ENCODE peak calls at places on chromosomes 2 and 18, in eight cellular contexts. A is NCI-H1105; J is CD14-positive monocyte; S is OCI-LY7; B is T-cell; X is stimulated activated CD4-positive, alpha-beta T cell treated with anti-CD3 and anti-CD28 coated beads, Interleukin-2, amount 100 ng/mL, for 4 hours; L is HTR-8/SVneo; Z is WTC11. K is an unnamed sample.

GRCh38 chr18:36376361-36376760 is 78.8 kb downstream of the FHOD3 start:
- DNase-seq in X (no peak), L (no peak), S (no peak), A (no peak), J (no peak), Z (no peak), B (no peak), K (no peak)

GRCh38 chr2:9249036-9249800 is 42.6 kb downstream of the ASAP2 start:
- DNase-seq in S (no peak), L (peak), J (no peak), A (no peak), B (no peak), X (no peak), Z (no peak), K (no peak)

GRCh38 chr2:160039166-160039903 is 23.1 kb downstream of the PLA2R1 start:
- DNase-seq in A (peak), B (no peak), L (peak), X (no peak), S (no peak), Z (no peak), J (no peak), K (peak)

GRCh38 chr18:35618703-35619102 is 37.2 kb downstream of the GALNT1 start:
- DNase-seq in S (no peak), Z (no peak), A (no peak), L (no peak), X (no peak), J (no peak), B (no peak), K (no peak)

GRCh38 chr2:109466674-109467575 is 146.8 kb downstream of the SEPTIN10 start:
- DNase-seq in L (no peak), B (no peak), X (no peak), S (no peak), J (no peak), Z (no peak), A (no peak), K (peak)

GRCh38 chr2:47174731-47175361 is 19.7 kb upstream of the STPG4 start:
- DNase-seq in Z (no peak), L (peak), B (peak), A (peak), J (no peak), X (no peak), S (peak), K (peak)

GRCh38 chr2:33531345-33532059 is 55.1 kb downstream of the RASGRP3 start:
- DNase-seq in L (no peak), S (peak), Z (no peak), J (no peak), B (no peak), X (no peak), A (no peak), K (no peak)

GRCh38 chr2:128585706-128586105 is 267.0 kb upstream of the HS6ST1 start:
- DNase-seq in A (no peak), L (no peak), X (no peak), J (no peak), S (no peak), Z (no peak), B (no peak), K (no peak)

GRCh38 chr2:127054604-127054930 is 52.4 kb downstream of the BIN1 start:
- DNase-seq in S (no peak), J (peak), Z (no peak), B (no peak), X (no peak), A (no peak), L (no peak), K (no peak)

GRCh38 chr2:42314892-42315468 is 46.0 kb downstream of the COX7A2L start:
- DNase-seq in S (no peak), L (peak), X (no peak), J (no peak), B (no peak), A (no peak), Z (no peak), K (no peak)

GRCh38 chr2:161139098-161139987 is 20.9 kb upstream of the TANK start:
- DNase-seq in B (no peak), S (no peak), Z (no peak), L (no peak), A (no peak), X (no peak), J (no peak), K (no peak)

GRCh38 chr2:197269815-197270214 is 40.8 kb downstream of the ANKRD44 start:
- DNase-seq in A (no peak), B (no peak), S (no peak), Z (no peak), L (no peak), J (no peak), X (no peak), K (peak)

GRCh38 chr18:32468147-32468845 is 2.4 kb downstream of the GAREM1 start:
- DNase-seq in J (no peak), X (no peak), Z (no peak), A (no peak), L (no peak), S (no peak), B (no peak), K (no peak)

GRCh38 chr18:51074605-51075004 is 44.6 kb downstream of the SMAD4 start:
- DNase-seq in A (no peak), J (no peak), L (no peak), Z (no peak), X (no peak), B (no peak), S (peak), K (no peak)

GRCh38 chr2:167489307-167489706 is 601.0 kb downstream of the XIRP2 start:
- DNase-seq in B (no peak), A (no peak), Z (no peak), L (no peak), S (no peak), J (no peak), X (no peak), K (no peak)

GRCh38 chr2:211380041-211380440 is 823.6 kb downstream of the CPS1 start:
- DNase-seq in J (no peak), B (no peak), A (no peak), X (no peak), Z (no peak), S (no peak), L (no peak), K (no peak)

GRCh38 chr2:217467331-217467730 is 535.5 kb downstream of the TNS1 start:
- DNase-seq in A (no peak), L (no peak), S (no peak), X (no peak), B (no peak), J (no peak), Z (no peak), K (peak)

GRCh38 chr2:29766191-29766590 is 155.2 kb downstream of the ALK start:
- DNase-seq in B (no peak), L (no peak), J (no peak), S (no peak), A (no peak), Z (no peak), X (no peak), K (no peak)

GRCh38 chr2:75403991-75404428 is 156.7 kb downstream of the EVA1A start:
- DNase-seq in A (peak), L (peak), Z (no peak), B (no peak), S (peak), X (no peak), J (no peak), K (no peak)

GRCh38 chr18:61334491-61334850 is 1.2 kb downstream of the CDH20 start:
- DNase-seq in A (no peak), L (no peak), J (no peak), Z (peak), X (no peak), S (no peak), B (no peak), K (no peak)

GRCh38 chr2:173264603-173265366 is 89.9 kb upstream of the CDCA7 start:
- DNase-seq in S (peak), J (peak), L (no peak), X (no peak), A (no peak), B (peak), Z (no peak), K (no peak)

GRCh38 chr2:237196866-237197618 is 111.4 kb downstream of the COPS8 start:
- DNase-seq in L (no peak), X (no peak), Z (no peak), J (no peak), S (no peak), A (no peak), B (no peak), K (no peak)

GRCh38 chr18:32093523-32093922 is 1.8 kb downstream of the RNF138 start:
- DNase-seq in X (no peak), J (no peak), S (no peak), L (no peak), B (peak), Z (no peak), A (no peak), K (no peak)

GRCh38 chr2:157777425-157777824 is 98.7 kb downstream of the ACVR1 start:
- DNase-seq in J (no peak), L (peak), S (peak), A (peak), X (peak), B (peak), Z (peak), K (peak)

GRCh38 chr2:16079637-16080036 is 139.3 kb downstream of the MYCN start:
- DNase-seq in B (no peak), L (no peak), J (no peak), S (no peak), Z (no peak), X (no peak), A (no peak), K (no peak)

GRCh38 chr2:135005753-135006152 is 41.5 kb downstream of the MAP3K19 start:
- DNase-seq in B (no peak), Z (no peak), A (no peak), L (no peak), J (no peak), X (no peak), S (no peak), K (no peak)

GRCh38 chr2:65565681-65566080 is 133.3 kb upstream of the SPRED2 start:
- DNase-seq in Z (no peak), A (no peak), X (no peak), L (no peak), J (no peak), B (no peak), S (no peak), K (no peak)

GRCh38 chr2:181025004-181025403 is 44.6 kb downstream of the UBE2E3 start:
- DNase-seq in L (no peak), J (no peak), A (peak), Z (no peak), X (no peak), S (no peak), B (no peak), K (no peak)

GRCh38 chr2:241701155-241701404 is 759 bp upstream of the ING5 start:
- DNase-seq in A (no peak), S (peak), L (peak), J (peak), X (no peak), Z (no peak), B (no peak), K (no peak)

GRCh38 chr2:174027956-174028355 is 62.8 kb upstream of the SP3 start:
- DNase-seq in Z (no peak), B (no peak), S (no peak), L (no peak), A (no peak), X (no peak), J (no peak), K (no peak)

GRCh38 chr18:10912790-10913560 is 236.4 kb downstream of the PIEZO2 start:
- DNase-seq in J (no peak), S (no peak), L (peak), A (no peak), X (no peak), B (no peak), Z (no peak), K (peak)

GRCh38 chr18:47284691-47285370 is 33.4 kb upstream of the SKOR2 start:
- DNase-seq in X (no peak), S (no peak), L (no peak), Z (no peak), B (no peak), A (no peak), J (no peak), K (no peak)

GRCh38 chr2:207154556-207155179 is 11.1 kb downstream of the KLF7 start:
- DNase-seq in L (no peak), B (no peak), Z (no peak), A (no peak), X (no peak), S (no peak), J (no peak), K (no peak)

GRCh38 chr18:49662506-49662905 is 100.6 kb downstream of the LIPG start:
- DNase-seq in A (no peak), X (no peak), L (no peak), B (no peak), S (no peak), Z (no peak), J (no peak), K (no peak)

GRCh38 chr2:51813245-51813644 is 781.3 kb upstream of the NRXN1 start:
- DNase-seq in A (no peak), B (no peak), Z (no peak), X (no peak), L (peak), J (no peak), S (no peak), K (no peak)

GRCh38 chr2:43158259-43158880 is 68.0 kb downstream of the ZFP36L2 start:
- DNase-seq in S (no peak), B (peak), Z (no peak), L (peak), J (peak), A (no peak), X (peak), K (peak)

GRCh38 chr18:32975501-32975900 is 202.7 kb upstream of the KLHL14 start:
- DNase-seq in L (no peak), S (no peak), J (no peak), Z (no peak), A (no peak), X (no peak), B (no peak), K (no peak)

GRCh38 chr2:23404426-23404825 is 19.4 kb downstream of the KLHL29 start:
- DNase-seq in J (no peak), S (peak), X (no peak), A (peak), Z (no peak), B (no peak), L (peak), K (no peak)

K was measured in right cardiac atrium.